ENCODE peak calls at places on chromosomes 1 and 21, in six cellular contexts. P is AG04450, X is heart right ventricle, Y is spleen, K is OCI-LY7, S is RWPE2. Z is an unnamed sample. For H3K9me3, the result is how much of the 10 kb centered on the place peaks cover.

GRCh38 chr1:12031039-12031980 is 12.0 kb downstream of the MIIP start:
- DNase-seq in P (no peak), X (no peak), Y (no peak), K (peak), S (no peak), Z (no peak)

GRCh38 chr1:180092931-180093650 is 61.6 kb upstream of the QSOX1 start:
- DNase-seq in P (no peak), X (no peak), Y (no peak), K (no peak), S (no peak), Z (no peak)

GRCh38 chr1:192133350-192133950 is 24.8 kb upstream of the RGS18 start:
- DNase-seq in P (no peak), X (no peak), Y (no peak), K (no peak), S (no peak), Z (no peak)

GRCh38 chr1:100921110-100921706 is 25.3 kb downstream of the SLC30A7 start:
- DNase-seq in P (peak), X (peak), Y (no peak), K (peak), S (no peak), Z (no peak)

GRCh38 chr1:227777156-227777555 is 38.3 kb upstream of the PRSS38 start:
- DNase-seq in P (no peak), X (no peak), Y (no peak), K (no peak), S (no peak), Z (no peak)

GRCh38 chr1:1032428-1032827 is 12.5 kb downstream of the AGRN start:
- DNase-seq in P (no peak), X (no peak), Y (no peak), K (no peak), S (no peak), Z (no peak)

GRCh38 chr1:114997510-114997909 is 32.1 kb upstream of the TSHB start:
- DNase-seq in P (no peak), X (no peak), Y (no peak), K (no peak), S (no peak), Z (no peak)

GRCh38 chr1:21865943-21866628 is 54.0 kb downstream of the LDLRAD2 start:
- DNase-seq in P (no peak), X (no peak), Y (no peak), K (peak), S (no peak), Z (no peak)

GRCh38 chr1:167517535-167518330 is 596 bp downstream of the CD247 start:
- DNase-seq in P (no peak), X (no peak), Y (peak), K (no peak), S (no peak), Z (no peak)

GRCh38 chr1:168005544-168005943 is 68.7 kb upstream of the MPC2 start:
- DNase-seq in P (no peak), X (no peak), Y (no peak), K (no peak), S (no peak), Z (no peak)

GRCh38 chr1:157691285-157691920 is 9.2 kb downstream of the FCRL3 start:
- DNase-seq in P (no peak), X (no peak), Y (no peak), K (peak), S (no peak), Z (no peak)

GRCh38 chr1:212255705-212256307 is 29.4 kb upstream of the PPP2R5A start:
- DNase-seq in P (no peak), X (no peak), Y (no peak), K (peak), S (no peak), Z (no peak)

GRCh38 chr1:189036628-189037027 is 1441.0 kb downstream of the BRINP3 start:
- DNase-seq in P (no peak), X (no peak), Y (no peak), K (no peak), S (no peak), Z (no peak)

GRCh38 chr1:205450448-205450847 is 5.4 kb downstream of the BLACAT1 start:
- DNase-seq in P (no peak), X (no peak), Y (no peak), K (no peak), S (no peak), Z (no peak)

GRCh38 chr1:65308781-65309316 is 494 bp upstream of the DNAJC6 start:
- DNase-seq in P (no peak), X (no peak), Y (no peak), K (no peak), S (no peak), Z (no peak)

GRCh38 chr1:233972951-233973635 is 68.6 kb downstream of the SLC35F3 start:
- DNase-seq in P (no peak), X (no peak), Y (no peak), K (no peak), S (no peak), Z (no peak)

DNA sequence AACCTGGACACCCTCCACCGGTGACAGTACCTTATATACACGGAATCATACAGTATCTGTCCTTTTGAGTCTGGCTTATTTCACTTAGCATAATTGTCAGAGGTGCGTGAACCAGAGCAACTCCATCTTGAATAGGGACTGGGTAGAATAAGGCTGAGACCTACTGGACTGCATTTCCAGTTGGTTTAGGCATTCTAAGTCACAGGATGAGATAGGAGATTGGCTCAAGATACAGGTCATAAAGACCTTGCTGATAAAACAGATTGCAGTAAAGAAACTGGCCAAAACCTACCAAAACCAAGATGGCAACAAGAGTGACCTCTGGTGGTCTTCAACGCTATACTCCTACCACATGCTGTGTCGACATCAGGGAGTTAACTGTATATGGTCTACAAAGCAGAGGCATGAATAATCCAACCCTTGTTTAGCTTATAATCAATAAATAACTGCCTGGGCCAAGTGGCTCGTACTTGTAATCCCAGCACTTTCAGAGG is 1.4 kb upstream of the FDPS start:
- DNase-seq in P (no peak), X (no peak), Y (no peak), K (peak), S (no peak), Z (no peak)
- H3K27ac ChIP-seq in P (no peak), X (peak), Y (no peak), K (peak), S (peak), Z (no peak)

GRCh38 chr1:221875004-221875330 is 133.1 kb upstream of the DUSP10 start:
- DNase-seq in P (no peak), X (no peak), Y (no peak), K (no peak), S (no peak), Z (no peak)
- TF ChIP-seq CTCF in P (no peak), X (no peak), Y (no peak), K (no peak), S (no peak), Z (no peak)

GRCh38 chr1:4734219-4734618 is 79.8 kb downstream of the AJAP1 start:
- DNase-seq in P (no peak), X (no peak), Y (no peak), K (no peak), S (no peak), Z (no peak)
- H3K9me3 ChIP-seq in P (half or more), X (under half), Y (under half), K (under half), S (under half), Z (under half)

GRCh38 chr21:25643486-25643885 is 4.4 kb downstream of the JAM2 start:
- DNase-seq in P (no peak), X (no peak), Y (no peak), K (no peak), S (no peak), Z (no peak)

GRCh38 chr21:25646541-25646940 is 7.5 kb downstream of the JAM2 start:
- DNase-seq in P (no peak), X (no peak), Y (no peak), K (no peak), S (no peak), Z (no peak)

GRCh38 chr21:25647632-25648031 is 8.6 kb downstream of the JAM2 start:
- DNase-seq in P (no peak), X (no peak), Y (no peak), K (no peak), S (no peak), Z (no peak)
- H3K27ac ChIP-seq in P (no peak), X (no peak), Y (no peak), K (no peak), S (no peak), Z (no peak)

GRCh38 chr1:96498744-96499143 is 222.8 kb upstream of the PTBP2 start:
- DNase-seq in P (no peak), X (no peak), Y (no peak), K (no peak), S (no peak), Z (no peak)
- TF ChIP-seq CTCF in P (peak), X (no peak), Y (no peak), K (no peak), S (no peak), Z (no peak)

DNA sequence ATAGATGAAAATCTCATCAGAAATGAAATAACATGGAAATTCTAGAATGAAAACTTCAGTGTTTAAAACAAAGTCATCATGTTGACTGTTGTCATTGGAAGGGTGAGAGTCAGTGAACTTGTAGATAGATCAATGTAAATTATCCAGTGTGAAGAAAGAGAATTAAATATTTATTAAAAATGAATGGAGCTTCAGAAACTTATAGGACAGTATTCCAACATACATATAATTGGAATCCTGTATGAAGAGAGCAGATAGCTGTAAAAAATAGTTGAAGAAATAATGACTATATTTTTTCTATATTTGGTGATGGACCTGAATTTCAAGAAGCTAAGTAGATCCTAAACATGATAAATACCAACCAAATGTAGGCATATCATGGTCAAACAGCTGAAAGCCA is 60.0 kb downstream of the MAN1A2 start:
- DNase-seq in P (no peak), X (no peak), Y (no peak), K (no peak), S (no peak), Z (no peak)
- H3K9me3 ChIP-seq in P (under half), X (under half), Y (under half), K (under half), S (under half), Z (under half)

GRCh38 chr1:9324246-9325096 is 31.8 kb downstream of the SPSB1 start:
- DNase-seq in P (no peak), X (no peak), Y (no peak), K (no peak), S (no peak), Z (no peak)
- H3K27ac ChIP-seq in P (no peak), X (no peak), Y (no peak), K (no peak), S (no peak), Z (peak)

DNA sequence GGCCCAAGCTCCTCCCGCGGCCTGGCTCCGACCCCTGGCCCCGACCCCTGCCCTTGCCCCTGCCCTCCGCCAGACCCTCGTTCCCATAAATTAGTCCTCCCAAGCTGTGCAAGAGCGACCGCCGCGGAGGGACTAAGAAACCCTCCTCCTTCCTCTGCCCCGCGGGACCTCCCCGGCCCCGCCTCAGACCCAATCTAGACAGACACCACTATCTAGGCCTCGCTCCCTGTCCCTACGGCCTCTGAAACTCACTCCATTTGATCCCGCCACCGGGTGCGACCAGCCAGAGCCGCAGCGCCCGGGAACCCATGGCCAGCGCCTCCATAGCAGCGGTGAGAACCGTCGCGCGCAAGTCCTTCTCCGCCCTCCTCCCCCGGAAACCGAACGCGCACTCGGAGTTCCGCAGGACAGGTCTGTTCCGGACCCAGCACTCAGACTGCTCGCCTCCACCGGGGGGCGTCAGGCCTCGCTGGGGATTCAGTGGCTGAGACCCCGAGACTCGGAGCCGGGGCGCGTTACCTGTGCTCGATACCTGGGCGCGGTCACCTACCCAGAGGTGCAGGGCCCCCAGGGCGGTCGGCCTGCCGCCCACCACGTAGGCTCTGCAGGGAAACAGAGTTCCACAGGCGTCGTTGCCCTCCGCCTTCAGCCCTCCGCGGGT is at the start of gene MRPL39:
- DNase-seq in P (peak), X (peak), Y (peak), K (peak), S (peak), Z (peak)
- TF ChIP-seq CTCF in P (peak), X (peak), Y (peak), K (peak), S (no peak), Z (no peak)

DNA sequence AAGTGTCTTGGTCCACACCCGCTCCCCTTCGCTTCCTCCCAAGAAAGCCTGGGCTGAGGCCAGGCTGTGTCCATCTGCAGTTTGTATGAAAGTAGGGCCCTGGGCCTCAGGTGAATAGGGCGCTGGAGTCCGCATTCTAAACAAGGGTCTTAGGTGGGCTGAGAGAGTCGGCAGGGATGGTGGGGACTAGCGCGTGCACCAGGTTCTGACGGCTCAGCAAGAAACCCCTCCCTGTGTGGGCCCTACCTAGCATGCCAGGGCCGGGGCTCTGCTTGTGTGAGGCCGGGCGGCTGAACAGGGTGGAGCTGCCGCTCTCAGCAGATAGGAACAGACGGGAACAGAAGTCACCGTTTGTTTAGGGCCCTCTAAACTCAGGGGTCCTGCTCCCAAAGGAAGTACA is 1.7 kb downstream of the ACTRT2 start:
- DNase-seq in P (no peak), X (no peak), Y (peak), K (no peak), S (no peak), Z (no peak)
- H3K9me3 ChIP-seq in P (half or more), X (under half), Y (under half), K (under half), S (under half), Z (under half)

GRCh38 chr1:15515026-15515663 is 8.9 kb downstream of the CASP9 start:
- DNase-seq in P (no peak), X (no peak), Y (peak), K (no peak), S (no peak), Z (peak)
- H3K27ac ChIP-seq in P (no peak), X (peak), Y (no peak), K (no peak), S (no peak), Z (no peak)

Z was measured in suprapubic skin.